ENCODE peak calls at places on chromosomes 5 and 9, in five cellular contexts. T is left ventricle myocardium inferior, Q is breast epithelium, I is neural crest cell, Y is transverse colon. U is an unnamed sample.

GRCh38 chr5:12335938-12336337 is 431.7 kb upstream of the CTNND2 start:
- DNase-seq in T (no peak), Q (no peak), I (no peak), Y (no peak), U (no peak)

GRCh38 chr5:143106175-143106574 is 297.3 kb downstream of the NR3C1 start:
- DNase-seq in T (no peak), Q (no peak), I (no peak), Y (no peak), U (peak; percentile 23)

GRCh38 chr5:8845316-8845715 is 700.6 kb downstream of the SEMA5A start:
- DNase-seq in T (no peak), Q (no peak), I (no peak), Y (no peak), U (no peak)

GRCh38 chr9:124296800-124297552 is 39.2 kb downstream of the NEK6 start:
- DNase-seq in T (no peak), Q (no peak), I (no peak), Y (no peak), U (no peak)

GRCh38 chr9:21465859-21466518 is 16.1 kb downstream of the IFNE start:
- DNase-seq in T (no peak), Q (no peak), I (peak; percentile 11), Y (no peak), U (no peak)

GRCh38 chr9:135515541-135515951 is 5.7 kb upstream of the LCN1 start:
- DNase-seq in T (no peak), Q (no peak), I (no peak), Y (no peak), U (no peak)

GRCh38 chr9:83013867-83014605 is 48.9 kb downstream of the RASEF start:
- DNase-seq in T (no peak), Q (no peak), I (no peak), Y (no peak), U (no peak)

GRCh38 chr9:31715250-31715649 is 669.2 kb upstream of the ACO1 start:
- DNase-seq in T (no peak), Q (no peak), I (no peak), Y (no peak), U (no peak)

GRCh38 chr5:158748535-158748934 is 351.2 kb downstream of the EBF1 start:
- DNase-seq in T (no peak), Q (no peak), I (no peak), Y (no peak), U (no peak)

GRCh38 chr5:159463590-159464321 is 133.5 kb upstream of the IL12B start:
- DNase-seq in T (no peak), Q (no peak), I (no peak), Y (no peak), U (no peak)

GRCh38 chr9:86772289-86772982 is 174.9 kb downstream of the GAS1 start:
- DNase-seq in T (no peak), Q (no peak), I (no peak), Y (no peak), U (no peak)

GRCh38 chr5:109694451-109694891 is 4.7 kb downstream of the MAN2A1 start:
- DNase-seq in T (no peak), Q (no peak), I (no peak), Y (no peak), U (no peak)

GRCh38 chr5:35159370-35159742 is 70.9 kb downstream of the PRLR start:
- DNase-seq in T (no peak), Q (no peak), I (no peak), Y (no peak), U (no peak)

GRCh38 chr5:14503017-14503680 is 78.4 kb upstream of the OTULINL start:
- DNase-seq in T (peak; percentile 47), Q (no peak), I (no peak), Y (no peak), U (no peak)

GRCh38 chr5:31809037-31809910 is 170.3 kb downstream of the PDZD2 start:
- DNase-seq in T (peak; percentile 71), Q (peak; percentile 42), I (peak; percentile 59), Y (peak; percentile 26), U (peak; percentile 85)

GRCh38 chr9:133682961-133683493 is 46.9 kb downstream of the DBH start:
- DNase-seq in T (peak; percentile 53), Q (no peak), I (no peak), Y (no peak), U (no peak)

GRCh38 chr9:70574222-70574837 is 159.9 kb upstream of the KLF9 start:
- DNase-seq in T (no peak), Q (no peak), I (no peak), Y (no peak), U (no peak)

GRCh38 chr9:137023583-137023991 is 4.5 kb downstream of the ABCA2 start:
- DNase-seq in T (no peak), Q (no peak), I (no peak), Y (no peak), U (no peak)

GRCh38 chr5:135468541-135468940 is 16.4 kb upstream of the TIFAB start:
- DNase-seq in T (no peak), Q (no peak), I (no peak), Y (no peak), U (no peak)

GRCh38 chr5:72252008-72252407 is 68.0 kb downstream of the MRPS27 start:
- DNase-seq in T (no peak), Q (no peak), I (no peak), Y (no peak), U (no peak)

GRCh38 chr5:173303878-173304590 is 24.2 kb downstream of the STC2 start:
- DNase-seq in T (no peak), Q (no peak), I (no peak), Y (no peak), U (no peak)

GRCh38 chr5:88145603-88146467 is 122.8 kb downstream of the TMEM161B start:
- DNase-seq in T (no peak), Q (no peak), I (peak; percentile 24), Y (no peak), U (no peak)

GRCh38 chr5:170971-171800 is 20.1 kb upstream of the LRRC14B start:
- DNase-seq in T (no peak), Q (no peak), I (no peak), Y (no peak), U (no peak)

GRCh38 chr5:128538249-128539037 is 398 bp upstream of the FBN2 start:
- DNase-seq in T (peak; percentile 80), Q (no peak), I (peak; percentile 76), Y (peak; percentile 37), U (no peak)

GRCh38 chr9:76564300-76564699 is 105.3 kb downstream of the GCNT1 start:
- DNase-seq in T (no peak), Q (no peak), I (no peak), Y (no peak), U (no peak)

GRCh38 chr9:127360205-127360604 is 36.8 kb upstream of the SLC2A8 start:
- DNase-seq in T (no peak), Q (no peak), I (no peak), Y (no peak), U (no peak)

GRCh38 chr5:72383280-72384205 is 63.4 kb downstream of the PTCD2 start:
- DNase-seq in T (no peak), Q (no peak), I (no peak), Y (no peak), U (no peak)

GRCh38 chr9:126591083-126591482 is 22.6 kb upstream of the LMX1B start:
- DNase-seq in T (no peak), Q (no peak), I (no peak), Y (no peak), U (no peak)

DNA sequence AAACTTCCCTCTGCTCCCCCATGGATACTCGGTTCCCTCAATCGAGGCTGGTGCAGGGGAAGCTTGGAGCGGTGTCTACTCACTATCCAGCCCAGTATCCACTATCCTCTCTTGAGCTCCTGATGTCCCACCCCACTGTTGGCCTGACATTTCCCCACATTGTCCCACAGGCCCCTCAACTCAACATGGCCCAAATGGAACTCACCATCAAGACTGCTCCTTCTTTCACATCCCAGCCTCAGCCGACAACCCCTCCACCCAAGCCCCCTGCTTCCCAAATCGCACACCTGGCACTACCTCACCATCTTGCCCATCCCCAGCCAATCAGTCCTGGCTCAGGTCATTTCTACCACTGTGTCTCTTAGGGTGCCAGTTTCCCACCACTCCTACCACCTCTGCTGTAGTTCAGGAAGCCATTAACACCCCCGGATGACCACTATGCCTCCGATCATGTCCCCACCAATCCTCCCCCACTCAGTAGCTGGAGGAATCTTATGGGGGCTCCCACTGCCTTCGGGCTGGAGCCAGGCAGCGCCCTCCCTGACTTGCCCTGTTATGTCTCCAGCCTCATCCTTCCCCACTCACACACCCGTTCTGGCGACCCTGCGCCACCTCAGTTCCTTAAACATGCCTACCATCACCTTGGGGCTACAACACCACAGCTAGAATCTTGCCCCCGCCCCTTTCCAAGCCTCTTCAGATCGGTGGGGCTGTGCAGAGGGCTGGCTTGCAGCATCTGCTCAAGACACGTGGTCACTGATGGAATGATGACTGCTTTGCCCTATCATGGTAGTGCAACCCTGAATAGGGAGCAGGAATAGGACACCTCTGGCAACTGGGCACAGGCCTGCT is 273.6 kb downstream of the FSTL4 start:
- DNase-seq in T (no peak), Q (no peak), I (no peak), Y (no peak), U (no peak)
- TF ChIP-seq CTCF in T (no peak), Q (no peak), I (no peak), Y (no peak), U (no peak)

GRCh38 chr5:140246378-140247122 is 56.4 kb downstream of the PFDN1 start:
- DNase-seq in T (peak; percentile 47), Q (no peak), I (no peak), Y (no peak), U (no peak)
- TF ChIP-seq CTCF in T (no peak), Q (no peak), I (no peak), Y (no peak), U (no peak)

DNA sequence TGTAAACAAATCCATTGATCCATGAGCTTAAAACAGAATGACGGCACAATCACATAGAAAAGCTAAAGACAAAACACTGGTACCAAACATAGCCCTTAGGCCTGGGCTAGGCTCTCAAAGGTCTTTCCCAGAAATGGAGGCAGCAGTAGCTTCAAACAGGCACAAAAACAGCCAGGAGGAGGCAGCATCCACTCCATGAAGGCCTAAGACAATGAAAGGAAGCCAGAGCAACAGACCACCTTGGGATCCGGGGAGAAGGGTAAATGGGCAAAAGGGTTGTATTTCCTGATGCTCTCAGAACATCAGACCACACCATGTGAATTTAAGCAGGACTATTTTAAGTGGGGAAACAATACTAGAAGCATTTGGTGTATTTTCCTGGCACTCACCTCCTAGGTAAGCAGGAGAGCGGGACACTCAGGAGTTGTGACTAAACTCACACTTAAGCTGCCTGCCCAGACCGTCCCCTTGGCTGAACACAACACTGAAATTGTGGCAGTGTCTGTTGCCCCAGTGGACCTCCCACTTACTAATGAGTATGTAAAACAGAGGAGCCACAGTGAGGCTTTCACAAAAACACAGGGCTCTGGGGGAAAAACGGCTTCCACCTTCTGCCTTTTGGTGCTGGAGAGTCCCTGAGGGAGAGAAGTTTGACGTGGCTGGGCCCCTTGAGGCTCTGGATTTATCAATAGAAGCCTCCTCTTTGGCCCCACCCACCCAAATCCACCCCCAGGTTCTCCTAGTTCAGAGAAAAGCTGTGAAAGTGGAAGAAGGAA is 11.9 kb downstream of the GNPDA1 start:
- DNase-seq in T (no peak), Q (no peak), I (no peak), Y (no peak), U (no peak)
- TF ChIP-seq CTCF in T (peak; percentile 39), Q (no peak), I (peak; percentile 35), Y (no peak), U (peak; percentile 17)

GRCh38 chr9:2227468-2227867 is 212.3 kb downstream of the SMARCA2 start:
- DNase-seq in T (no peak), Q (no peak), I (no peak), Y (no peak), U (no peak)

GRCh38 chr9:2230362-2230761 is 215.2 kb downstream of the SMARCA2 start:
- DNase-seq in T (no peak), Q (no peak), I (no peak), Y (no peak), U (no peak)

GRCh38 chr9:2228641-2229040 is 213.5 kb downstream of the SMARCA2 start:
- DNase-seq in T (no peak), Q (no peak), I (no peak), Y (no peak), U (no peak)

GRCh38 chr9:2229109-2229733 is 214.1 kb downstream of the SMARCA2 start:
- DNase-seq in T (no peak), Q (no peak), I (no peak), Y (no peak), U (no peak)

GRCh38 chr9:2228132-2228531 is 213.0 kb downstream of the SMARCA2 start:
- DNase-seq in T (no peak), Q (no peak), I (peak; percentile 31), Y (peak; percentile 25), U (no peak)
- TF ChIP-seq CTCF in T (peak; percentile 43), Q (no peak), I (peak; percentile 50), Y (peak; percentile 25), U (peak; percentile 50)

U was measured in D721Med.